ENCODE peak calls at places on chromosomes 13 and 19, in four cellular contexts. O is A549, G is GM12878, H is HepG2. E is an unnamed sample.

GRCh38 chr19:46722421-46723022 is 5.6 kb upstream of the PRKD2 start:
- DNase-seq in G (no peak), H (no peak), O (no peak), E (no peak)

GRCh38 chr13:24997367-24997967 is 98.5 kb upstream of the PABPC3 start:
- DNase-seq in G (no peak), O (peak; percentile 35), H (peak; percentile 22), E (peak; percentile 17)

GRCh38 chr19:42569193-42569592 is 25.5 kb downstream of the CEACAM8 start:
- DNase-seq in O (no peak), G (no peak), H (no peak), E (no peak)

GRCh38 chr19:40317338-40317737 is 30.9 kb downstream of the C19orf47 start:
- DNase-seq in G (no peak), H (no peak), O (no peak), E (no peak)

GRCh38 chr13:31160857-31161582 is 684 bp downstream of the HSPH1 start:
- DNase-seq in O (peak; percentile 20), H (peak; percentile 31), G (peak; percentile 37), E (peak; percentile 68)

GRCh38 chr19:21468791-21469190 is 36.6 kb upstream of the ZNF429 start:
- DNase-seq in O (no peak), H (no peak), G (no peak), E (no peak)

GRCh38 chr19:48627211-48627864 is 8.0 kb downstream of the SPHK2 start:
- DNase-seq in O (no peak), H (peak; percentile 73), G (no peak), E (no peak)

GRCh38 chr19:47231215-47232054 is 436 bp upstream of the BBC3 start:
- DNase-seq in G (peak; percentile 54), H (peak; percentile 88), O (peak; percentile 90), E (peak; percentile 90)

GRCh38 chr19:17806945-17807344 is 12.0 kb downstream of the B3GNT3 start:
- DNase-seq in G (no peak), H (no peak), O (peak; percentile 38), E (no peak)

GRCh38 chr13:75993823-75994222 is 357.7 kb downstream of the LMO7 start:
- DNase-seq in O (peak; percentile 18), H (peak; percentile 10), G (no peak), E (no peak)

DNA sequence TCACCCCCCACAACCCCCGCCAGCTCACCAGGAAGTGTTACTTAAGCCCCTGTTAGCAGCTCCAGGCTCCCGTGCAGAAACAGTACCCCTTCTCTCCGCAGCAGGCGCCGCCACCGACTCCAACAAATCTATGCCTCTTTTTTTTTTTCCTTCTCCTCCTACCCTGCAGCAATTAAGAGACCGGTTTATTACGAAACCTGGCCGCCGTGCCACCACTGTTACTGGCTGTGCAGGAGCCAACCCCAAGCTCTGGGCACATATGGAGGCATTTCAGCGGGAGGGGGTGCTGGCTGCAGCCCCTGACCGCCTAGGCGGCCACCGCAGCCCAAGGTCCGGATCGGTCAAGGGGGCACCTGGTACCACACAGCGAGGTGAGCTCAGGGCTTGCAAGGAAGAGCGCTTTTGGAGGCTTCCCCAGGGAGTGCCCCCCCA is 2.4 kb downstream of the GADD45B start:
- DNase-seq in G (no peak), O (peak; percentile 74), H (no peak), E (no peak)
- TF ChIP-seq POLR2AphosphoS2 in G (peak; percentile 66), O (no peak), H (peak; percentile 47), E (no peak)

DNA sequence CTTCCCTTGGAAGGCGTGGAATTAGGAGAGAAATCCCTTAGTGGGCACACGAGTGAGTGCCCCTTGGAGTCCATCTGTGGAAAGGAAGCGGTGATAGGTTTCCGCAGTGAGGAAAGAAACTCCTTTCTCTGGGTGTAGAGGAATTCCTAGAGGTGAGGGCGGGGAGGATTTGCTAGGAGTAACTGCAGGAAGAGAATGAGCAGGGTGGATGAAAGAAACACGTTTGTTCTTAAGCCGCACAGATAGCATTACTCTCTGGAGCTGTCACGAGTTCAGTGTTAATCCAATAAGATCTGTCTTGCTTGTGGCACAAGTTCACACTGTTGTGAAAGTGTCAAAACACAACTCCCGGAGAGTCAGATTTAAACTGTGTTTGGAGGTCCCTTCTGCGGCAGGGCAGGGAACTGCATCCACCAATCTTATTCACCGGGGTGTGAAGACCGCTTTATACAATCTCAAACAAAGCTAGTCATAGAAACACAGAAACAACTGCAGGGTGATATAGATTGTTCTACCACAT is 1.2 kb downstream of the KL start:
- DNase-seq in G (peak; percentile 65), O (peak; percentile 69), H (peak; percentile 18), E (peak; percentile 8)
- TF ChIP-seq POLR2AphosphoS2 in G (no peak), O (no peak), H (no peak), E (no peak)

GRCh38 chr13:45015300-45015699 is 26.0 kb downstream of the GPALPP1 start:
- DNase-seq in H (no peak), O (no peak), G (no peak), E (no peak)
- TF ChIP-seq POLR2AphosphoS2 in H (no peak), O (no peak), G (no peak), E (no peak)

DNA sequence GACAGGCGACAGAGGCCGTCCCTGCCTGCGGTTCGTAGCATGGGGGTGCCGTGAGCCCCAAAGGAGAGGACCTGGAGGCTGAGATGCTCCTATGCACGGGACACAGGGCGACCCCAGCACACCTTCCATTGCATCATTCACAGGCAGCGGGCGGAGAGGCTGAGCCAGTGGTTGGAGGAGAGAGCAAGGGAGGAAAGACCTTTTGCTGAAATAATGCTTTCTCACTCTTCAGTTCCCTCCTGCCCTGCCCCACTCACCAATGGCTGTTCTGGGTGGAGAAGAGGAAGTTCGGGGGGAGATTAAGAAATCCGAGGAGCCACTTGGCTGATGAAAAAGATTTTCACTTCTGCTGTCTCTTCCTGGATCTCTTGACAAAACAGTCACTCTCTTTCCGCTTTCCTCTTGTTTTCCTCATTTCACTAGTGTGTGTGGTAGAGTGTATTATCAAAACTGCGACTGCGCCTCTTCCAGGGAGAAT is at the start of gene NLRP12:
- DNase-seq in O (no peak), G (no peak), H (no peak), E (no peak)
- TF ChIP-seq POLR2AphosphoS2 in O (no peak), G (no peak), H (no peak), E (no peak)

GRCh38 chr13:77529501-77529840 is 6.0 kb upstream of the SCEL start:
- DNase-seq in O (no peak), H (no peak), G (no peak), E (no peak)
- TF ChIP-seq POLR2AphosphoS2 in O (no peak), H (no peak), G (no peak), E (no peak)

DNA sequence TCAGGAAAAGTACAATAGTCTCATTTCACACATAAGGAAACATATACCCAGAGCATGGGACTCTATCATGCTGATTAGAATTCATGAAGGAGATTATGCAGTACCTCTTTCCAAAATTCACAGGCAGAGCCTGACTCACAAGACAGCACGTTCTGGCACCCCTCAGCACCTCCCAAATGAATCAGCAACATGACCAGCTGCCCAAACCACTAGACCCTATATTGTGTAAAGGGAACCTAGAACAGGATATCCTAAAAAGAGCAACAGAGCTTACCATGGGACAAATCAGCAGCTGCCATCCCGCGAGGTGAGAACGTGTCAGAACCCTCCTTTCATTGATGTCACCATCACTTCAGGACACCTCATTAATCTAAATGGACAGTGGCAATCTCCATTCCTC is 2.5 kb downstream of the ZNF426 start:
- DNase-seq in G (no peak), O (no peak), H (no peak), E (no peak)
- TF ChIP-seq POLR2AphosphoS2 in G (no peak), O (no peak), H (no peak), E (no peak)